ENCODE peak calls at places on chromosome 2, in ten cellular contexts. M is A549, Z is K562, U is ovary, O is upper lobe of left lung, B is GM12878, Q is transverse colon, D is SK-N-SH, H is tibial nerve, L is stomach. S is an unnamed sample.

GRCh38 chr2:67660871-67661270 is 263.7 kb downstream of the ETAA1 start:
- DNase-seq in M (no peak), Z (no peak), U (no peak), O (no peak), B (no peak), Q (no peak), D (no peak), H (no peak), L (no peak), S (no peak)

GRCh38 chr2:10196275-10196892 is 73.8 kb downstream of the RRM2 start:
- DNase-seq in M (no peak), Z (no peak), U (no peak), O (peak), B (no peak), Q (peak), D (peak), H (no peak), L (peak), S (no peak)

GRCh38 chr2:64204006-64204632 is 59.9 kb upstream of the PELI1 start:
- DNase-seq in M (no peak), Z (no peak), U (peak), O (peak), B (peak), Q (peak), D (no peak), H (no peak), L (no peak), S (peak)

GRCh38 chr2:123380536-123380935 is 644.6 kb upstream of the CNTNAP5 start:
- DNase-seq in M (no peak), Z (no peak), U (no peak), O (no peak), B (no peak), Q (no peak), D (no peak), H (no peak), L (no peak), S (no peak)

GRCh38 chr2:238242731-238243495 is 3.1 kb upstream of the HES6 start:
- DNase-seq in M (no peak), Z (no peak), U (no peak), O (no peak), B (no peak), Q (peak), D (peak), H (no peak), L (peak), S (no peak)

GRCh38 chr2:228105526-228106250 is 75.8 kb downstream of the SPHKAP start:
- DNase-seq in M (no peak), Z (no peak), U (no peak), O (no peak), B (no peak), Q (no peak), D (no peak), H (no peak), L (no peak), S (no peak)

GRCh38 chr2:201966691-201967388 is 66.8 kb upstream of the FZD7 start:
- DNase-seq in M (no peak), Z (no peak), U (no peak), O (no peak), B (no peak), Q (no peak), D (peak), H (no peak), L (no peak), S (no peak)

GRCh38 chr2:205807758-205808157 is 125.5 kb downstream of the NRP2 start:
- DNase-seq in M (no peak), Z (no peak), U (no peak), O (no peak), B (no peak), Q (no peak), D (no peak), H (no peak), L (no peak), S (no peak)

GRCh38 chr2:69177063-69177771 is 164.2 kb downstream of the ANTXR1 start:
- DNase-seq in M (no peak), Z (peak), U (peak), O (no peak), B (no peak), Q (peak), D (peak), H (peak), L (peak), S (peak)

GRCh38 chr2:181305151-181306123 is 151.7 kb upstream of the ITGA4 start:
- DNase-seq in M (no peak), Z (no peak), U (no peak), O (no peak), B (peak), Q (peak), D (no peak), H (no peak), L (no peak), S (no peak)

GRCh38 chr2:3168230-3168891 is 209.3 kb downstream of the EIPR1 start:
- DNase-seq in M (no peak), Z (no peak), U (no peak), O (no peak), B (no peak), Q (peak), D (peak), H (no peak), L (no peak), S (peak)

GRCh38 chr2:170005702-170006101 is 172.2 kb upstream of the MYO3B start:
- DNase-seq in M (no peak), Z (peak), U (no peak), O (no peak), B (no peak), Q (no peak), D (no peak), H (no peak), L (no peak), S (no peak)

GRCh38 chr2:165846056-165846455 is 52.0 kb upstream of the GALNT3 start:
- DNase-seq in M (no peak), Z (no peak), U (no peak), O (no peak), B (no peak), Q (no peak), D (no peak), H (no peak), L (no peak), S (no peak)

GRCh38 chr2:74373985-74374384 is 6.1 kb downstream of the DCTN1 start:
- DNase-seq in M (no peak), Z (no peak), U (no peak), O (no peak), B (no peak), Q (no peak), D (peak), H (no peak), L (no peak), S (no peak)

GRCh38 chr2:111072220-111072871 is 48.4 kb upstream of the BCL2L11 start:
- DNase-seq in M (no peak), Z (no peak), U (no peak), O (no peak), B (no peak), Q (no peak), D (no peak), H (no peak), L (no peak), S (no peak)

GRCh38 chr2:112972423-112973086 is 5.3 kb upstream of the IL36G start:
- DNase-seq in M (no peak), Z (no peak), U (no peak), O (no peak), B (no peak), Q (no peak), D (no peak), H (no peak), L (no peak), S (no peak)

GRCh38 chr2:137467246-137467862 is 496.9 kb upstream of the HNMT start:
- DNase-seq in M (peak), Z (peak), U (no peak), O (no peak), B (peak), Q (peak), D (peak), H (peak), L (no peak), S (no peak)

GRCh38 chr2:27823135-27823534 is 51.6 kb downstream of the MRPL33 start:
- DNase-seq in M (no peak), Z (no peak), U (no peak), O (no peak), B (no peak), Q (no peak), D (no peak), H (no peak), L (no peak), S (no peak)

GRCh38 chr2:47720036-47720435 is 62.9 kb upstream of the MSH6 start:
- DNase-seq in M (no peak), Z (no peak), U (no peak), O (no peak), B (peak), Q (no peak), D (no peak), H (no peak), L (no peak), S (no peak)

GRCh38 chr2:12168354-12169059 is 422.1 kb downstream of the LPIN1 start:
- DNase-seq in M (no peak), Z (no peak), U (no peak), O (no peak), B (no peak), Q (no peak), D (no peak), H (no peak), L (no peak), S (no peak)

GRCh38 chr2:42944744-42945415 is 152.5 kb upstream of the HAAO start:
- DNase-seq in M (peak), Z (no peak), U (no peak), O (no peak), B (no peak), Q (no peak), D (peak), H (no peak), L (no peak), S (no peak)

GRCh38 chr2:43220982-43221659 is 5.3 kb downstream of the ZFP36L2 start:
- DNase-seq in M (no peak), Z (peak), U (peak), O (peak), B (no peak), Q (peak), D (peak), H (peak), L (peak), S (peak)

GRCh38 chr2:205892141-205893064 is 193.6 kb downstream of the INO80D start:
- DNase-seq in M (no peak), Z (no peak), U (peak), O (no peak), B (no peak), Q (peak), D (no peak), H (peak), L (peak), S (no peak)

GRCh38 chr2:219058541-219059374 is 2.0 kb downstream of the IHH start:
- DNase-seq in M (no peak), Z (peak), U (no peak), O (peak), B (no peak), Q (peak), D (peak), H (no peak), L (peak), S (no peak)

GRCh38 chr2:156601840-156602551 is 165.8 kb downstream of the GPD2 start:
- DNase-seq in M (no peak), Z (no peak), U (no peak), O (no peak), B (no peak), Q (no peak), D (no peak), H (no peak), L (no peak), S (no peak)

GRCh38 chr2:240800241-240800640 is 19.8 kb downstream of the KIF1A start:
- DNase-seq in M (no peak), Z (no peak), U (peak), O (peak), B (no peak), Q (no peak), D (no peak), H (no peak), L (no peak), S (no peak)

GRCh38 chr2:3626118-3626816 is 31.4 kb downstream of the COLEC11 start:
- DNase-seq in M (no peak), Z (no peak), U (no peak), O (no peak), B (no peak), Q (no peak), D (no peak), H (peak), L (peak), S (no peak)

GRCh38 chr2:45928946-45929345 is 277.5 kb downstream of the PRKCE start:
- DNase-seq in M (no peak), Z (no peak), U (no peak), O (no peak), B (no peak), Q (no peak), D (no peak), H (no peak), L (no peak), S (no peak)

GRCh38 chr2:178280261-178280852 is 86.0 kb downstream of the OSBPL6 start:
- DNase-seq in M (peak), Z (peak), U (no peak), O (no peak), B (no peak), Q (no peak), D (peak), H (peak), L (no peak), S (no peak)

GRCh38 chr2:101418704-101419663 is 31.7 kb upstream of the CREG2 start:
- DNase-seq in M (peak), Z (peak), U (peak), O (no peak), B (no peak), Q (peak), D (peak), H (peak), L (peak), S (no peak)

GRCh38 chr2:215773728-215774127 is 239.6 kb downstream of the MREG start:
- DNase-seq in M (no peak), Z (no peak), U (no peak), O (no peak), B (no peak), Q (no peak), D (no peak), H (peak), L (no peak), S (no peak)

DNA sequence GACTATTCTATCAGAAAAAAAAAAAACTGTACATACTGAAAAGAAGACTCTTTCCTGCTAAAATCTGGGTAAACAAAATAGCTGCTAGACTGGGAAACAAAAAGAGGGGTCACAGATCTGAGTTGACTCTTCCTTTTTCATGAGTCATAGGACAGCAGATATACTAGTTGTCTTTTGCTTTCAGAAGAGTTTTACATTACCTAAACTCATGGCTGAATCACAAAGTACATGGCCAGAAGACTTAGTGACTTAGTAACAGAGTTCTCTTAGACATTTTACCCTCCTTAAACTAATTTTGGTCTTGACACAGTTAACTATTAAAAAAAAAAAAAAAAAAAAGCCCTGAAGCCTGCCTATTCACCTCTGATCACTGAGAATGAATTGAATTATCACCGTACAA is 834.0 kb upstream of the FSHR start:
- DNase-seq in M (no peak), Z (no peak), U (no peak), O (no peak), B (no peak), Q (no peak), D (no peak), H (no peak), L (no peak), S (no peak)
- TF ChIP-seq EP300 in M (no peak), Z (no peak), U (no peak), O (no peak), B (no peak), Q (no peak), D (no peak), H (no peak), L (no peak), S (no peak)

DNA sequence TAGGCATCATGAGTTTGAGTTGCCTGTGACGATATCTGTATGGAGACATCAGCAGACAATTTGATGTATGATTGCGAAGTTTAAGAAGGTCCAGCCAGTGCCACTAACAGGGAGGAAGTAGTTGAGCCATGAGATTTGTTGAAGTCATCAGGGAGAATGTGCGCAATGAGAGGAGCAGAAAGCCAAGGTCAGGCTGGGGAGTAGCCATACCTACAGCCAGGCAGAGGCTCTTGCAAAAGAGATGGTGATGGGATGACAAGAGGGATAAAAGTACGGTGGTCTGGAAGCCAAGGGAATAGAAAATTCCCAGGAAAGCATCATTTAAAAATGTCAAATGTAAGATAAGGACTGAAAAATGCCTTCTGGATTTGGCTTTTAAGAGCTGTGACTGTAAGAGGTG is 51.2 kb downstream of the LIMS1 start:
- DNase-seq in M (no peak), Z (no peak), U (no peak), O (no peak), B (no peak), Q (no peak), D (no peak), H (no peak), L (no peak), S (no peak)
- TF ChIP-seq EP300 in M (no peak), Z (no peak), U (no peak), O (no peak), B (no peak), Q (no peak), D (no peak), H (no peak), L (no peak), S (no peak)

GRCh38 chr2:258933-259332 is 4.9 kb downstream of the SH3YL1 start:
- DNase-seq in M (no peak), Z (no peak), U (no peak), O (no peak), B (no peak), Q (no peak), D (no peak), H (no peak), L (no peak), S (no peak)
- TF ChIP-seq EP300 in M (no peak), Z (no peak), U (no peak), O (no peak), B (no peak), Q (no peak), D (no peak), H (no peak), L (no peak), S (no peak)

DNA sequence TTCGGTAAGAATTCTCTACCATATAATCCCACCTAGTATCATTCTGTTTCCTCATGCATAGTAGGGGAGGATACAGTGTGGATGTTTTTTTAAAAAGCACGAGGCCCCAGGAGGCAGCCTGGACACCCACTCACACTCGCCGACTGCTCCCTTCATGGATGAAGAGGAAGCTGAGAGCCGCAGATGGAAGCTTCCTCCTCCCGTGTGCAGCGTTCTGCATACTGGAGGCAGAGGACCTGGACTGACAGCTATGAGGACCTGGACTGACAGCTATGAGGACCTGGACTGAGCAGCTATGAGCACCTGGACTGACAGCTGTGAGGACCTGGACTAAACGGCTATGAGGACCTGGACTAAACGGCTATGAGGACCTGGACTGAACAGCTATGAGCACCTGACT is 234.4 kb downstream of the NDUFA10 start:
- DNase-seq in M (no peak), Z (no peak), U (peak), O (no peak), B (no peak), Q (peak), D (no peak), H (no peak), L (peak), S (no peak)
- TF ChIP-seq EP300 in M (no peak), Z (no peak), U (no peak), O (no peak), B (no peak), Q (no peak), D (no peak), H (no peak), L (no peak), S (no peak)

GRCh38 chr2:187617120-187617519 is 62.9 kb upstream of the TFPI start:
- DNase-seq in M (no peak), Z (no peak), U (no peak), O (no peak), B (no peak), Q (no peak), D (no peak), H (no peak), L (no peak), S (no peak)
- TF ChIP-seq EP300 in M (no peak), Z (no peak), U (no peak), O (no peak), B (no peak), Q (no peak), D (no peak), H (no peak), L (no peak), S (no peak)

GRCh38 chr2:232877940-232878511 is 8.0 kb downstream of the SNORC start:
- DNase-seq in M (no peak), Z (no peak), U (no peak), O (no peak), B (no peak), Q (no peak), D (peak), H (no peak), L (no peak), S (peak)

GRCh38 chr2:232875256-232876070 is 5.4 kb downstream of the SNORC start:
- DNase-seq in M (no peak), Z (no peak), U (no peak), O (peak), B (no peak), Q (peak), D (peak), H (no peak), L (no peak), S (peak)

GRCh38 chr2:232874677-232875223 is 4.7 kb downstream of the SNORC start:
- DNase-seq in M (no peak), Z (no peak), U (no peak), O (no peak), B (no peak), Q (no peak), D (peak), H (no peak), L (no peak), S (peak)

GRCh38 chr2:232876978-232877441 is 6.9 kb downstream of the SNORC start:
- DNase-seq in M (no peak), Z (no peak), U (no peak), O (no peak), B (no peak), Q (peak), D (no peak), H (no peak), L (no peak), S (peak)

DNA sequence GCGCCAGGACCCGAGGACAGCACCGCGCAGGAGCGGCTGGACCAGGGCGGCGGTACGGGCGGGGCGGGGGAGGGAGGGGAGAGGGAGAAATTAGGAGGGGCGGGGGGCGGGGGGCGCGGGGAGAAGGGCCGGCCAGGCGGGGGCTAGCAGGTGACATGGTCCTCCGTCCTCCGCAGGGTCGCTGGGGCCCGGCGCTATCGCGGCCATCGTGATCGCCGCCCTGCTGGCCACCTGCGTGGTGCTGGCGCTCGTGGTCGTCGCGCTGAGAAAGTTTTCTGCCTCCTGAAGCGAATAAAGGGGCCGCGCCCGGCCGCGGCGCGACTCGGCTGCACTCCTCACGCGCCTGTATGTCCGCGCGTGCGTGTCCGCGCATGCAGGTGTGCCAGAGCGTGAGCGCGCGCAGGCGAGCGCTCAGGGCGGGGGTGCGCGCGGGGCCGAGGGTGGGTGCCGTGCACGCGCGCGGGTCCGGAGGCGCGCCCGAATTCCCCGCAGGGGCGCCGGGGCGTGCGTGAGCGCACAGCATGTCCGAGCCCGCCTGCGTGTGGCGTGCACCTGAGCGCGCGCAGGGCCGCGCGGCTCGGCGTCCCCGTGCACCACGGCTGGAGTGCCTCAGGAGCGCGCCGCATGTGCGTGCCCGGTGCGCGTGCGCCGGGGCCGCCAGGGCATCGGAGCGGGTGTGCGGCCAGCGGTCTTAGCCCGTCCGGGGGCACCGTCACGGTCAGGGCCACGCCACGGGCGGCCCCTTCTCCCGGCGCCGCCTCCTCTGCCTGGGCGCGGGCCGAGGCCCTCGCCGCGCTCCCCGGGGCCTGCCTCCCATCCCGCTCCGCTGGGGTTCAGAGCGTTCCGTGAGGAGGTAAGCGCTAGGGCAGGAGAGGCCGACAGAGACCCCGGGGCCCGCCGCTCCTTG is 6.3 kb downstream of the SNORC start:
- DNase-seq in M (peak), Z (no peak), U (no peak), O (peak), B (no peak), Q (peak), D (peak), H (no peak), L (peak), S (peak)
- TF ChIP-seq EP300 in M (no peak), Z (no peak), U (no peak), O (no peak), B (no peak), Q (no peak), D (no peak), H (no peak), L (no peak), S (no peak)

S was measured in suprapubic skin.